ENCODE peak calls at places on chromosome 5, in ten cellular contexts. R, Q, G, T, X, M, W, Y, V and B are unnamed samples.

GRCh38 chr5:123976393-123977029 is 464.5 kb downstream of the CSNK1G3 start:
- DNase-seq in R (no peak), Q (no peak), G (no peak), T (no peak), X (no peak), M (no peak), W (no peak), Y (no peak), V (no peak), B (no peak)

GRCh38 chr5:38925154-38925925 is 79.5 kb downstream of the OSMR start:
- DNase-seq in R (no peak), Q (no peak), G (no peak), T (no peak), X (peak; percentile 80), M (peak; percentile 30), W (no peak), Y (no peak), V (peak; percentile 47), B (no peak)

GRCh38 chr5:138336952-138337684 is 948 bp upstream of the FAM53C start:
- DNase-seq in R (peak; percentile 88), Q (peak; percentile 68), G (no peak), T (peak; percentile 82), X (no peak), M (peak; percentile 43), W (peak; percentile 79), Y (no peak), V (peak; percentile 71), B (no peak)

GRCh38 chr5:1175801-1176472 is 25.5 kb upstream of the SLC6A19 start:
- DNase-seq in R (no peak), Q (no peak), G (no peak), T (no peak), X (no peak), M (no peak), W (no peak), Y (no peak), V (no peak), B (no peak)

GRCh38 chr5:150645070-150645700 is 4.7 kb downstream of the SYNPO start:
- DNase-seq in R (no peak), Q (no peak), G (no peak), T (no peak), X (peak; percentile 97), M (peak; percentile 96), W (peak; percentile 37), Y (no peak), V (peak; percentile 85), B (no peak)

GRCh38 chr5:134708301-134708700 is 30.0 kb upstream of the CAMLG start:
- DNase-seq in R (no peak), Q (no peak), G (no peak), T (no peak), X (no peak), M (no peak), W (no peak), Y (no peak), V (no peak), B (no peak)

GRCh38 chr5:128284236-128284635 is 200.7 kb downstream of the SLC12A2 start:
- DNase-seq in R (no peak), Q (no peak), G (no peak), T (no peak), X (peak; percentile 54), M (no peak), W (no peak), Y (no peak), V (no peak), B (no peak)

GRCh38 chr5:16656561-16657191 is 39.9 kb upstream of the RETREG1 start:
- DNase-seq in R (no peak), Q (no peak), G (no peak), T (no peak), X (peak; percentile 7), M (peak; percentile 4), W (no peak), Y (no peak), V (peak; percentile 91), B (no peak)

GRCh38 chr5:144794922-144795321 is 624.2 kb downstream of the KCTD16 start:
- DNase-seq in R (no peak), Q (no peak), G (no peak), T (no peak), X (no peak), M (no peak), W (no peak), Y (no peak), V (no peak), B (no peak)

GRCh38 chr5:146071171-146071570 is 34.2 kb downstream of the PLAC8L1 start:
- DNase-seq in R (no peak), Q (no peak), G (no peak), T (no peak), X (no peak), M (no peak), W (no peak), Y (no peak), V (no peak), B (no peak)

GRCh38 chr5:154826-155225 is 36.5 kb upstream of the LRRC14B start:
- DNase-seq in R (no peak), Q (no peak), G (no peak), T (no peak), X (no peak), M (no peak), W (no peak), Y (no peak), V (no peak), B (no peak)

GRCh38 chr5:60802216-60802615 is 41.9 kb downstream of the ELOVL7 start:
- DNase-seq in R (no peak), Q (no peak), G (no peak), T (no peak), X (no peak), M (no peak), W (no peak), Y (no peak), V (no peak), B (no peak)

GRCh38 chr5:89120719-89121118 is 237.7 kb upstream of the MEF2C start:
- DNase-seq in R (no peak), Q (no peak), G (no peak), T (no peak), X (no peak), M (no peak), W (no peak), Y (no peak), V (no peak), B (no peak)

GRCh38 chr5:159448-160172 is 31.7 kb upstream of the LRRC14B start:
- DNase-seq in R (peak; percentile 59), Q (no peak), G (no peak), T (no peak), X (peak; percentile 83), M (no peak), W (no peak), Y (no peak), V (peak; percentile 27), B (no peak)

GRCh38 chr5:66516535-66516934 is 79.7 kb upstream of the MAST4 start:
- DNase-seq in R (no peak), Q (no peak), G (no peak), T (no peak), X (no peak), M (no peak), W (no peak), Y (no peak), V (no peak), B (no peak)

GRCh38 chr5:179243333-179243732 is 101.9 kb downstream of the ADAMTS2 start:
- DNase-seq in R (no peak), Q (no peak), G (no peak), T (peak; percentile 39), X (no peak), M (peak; percentile 64), W (no peak), Y (no peak), V (peak; percentile 62), B (no peak)

GRCh38 chr5:167770461-167770860 is 521.0 kb upstream of the WWC1 start:
- DNase-seq in R (no peak), Q (no peak), G (no peak), T (no peak), X (peak; percentile 89), M (peak; percentile 86), W (no peak), Y (no peak), V (no peak), B (no peak)

GRCh38 chr5:135551593-135552447 is 16.1 kb upstream of the NEUROG1 start:
- DNase-seq in R (peak; percentile 70), Q (peak; percentile 76), G (peak; percentile 35), T (peak; percentile 34), X (peak; percentile 65), M (peak; percentile 36), W (peak; percentile 84), Y (peak; percentile 68), V (peak; percentile 49), B (peak; percentile 32)

GRCh38 chr5:125411163-125412050 is 665.0 kb upstream of the ZNF608 start:
- DNase-seq in R (no peak), Q (peak; percentile 44), G (no peak), T (no peak), X (peak; percentile 63), M (no peak), W (no peak), Y (no peak), V (no peak), B (no peak)

GRCh38 chr5:120368923-120369715 is 95.0 kb upstream of the PRR16 start:
- DNase-seq in R (no peak), Q (no peak), G (no peak), T (no peak), X (no peak), M (no peak), W (no peak), Y (no peak), V (no peak), B (no peak)

GRCh38 chr5:169300468-169301385 is at the start of gene SLIT3:
- DNase-seq in R (no peak), Q (peak; percentile 35), G (no peak), T (no peak), X (peak; percentile 80), M (peak; percentile 77), W (peak; percentile 87), Y (no peak), V (peak; percentile 73), B (no peak)

GRCh38 chr5:14534773-14535172 is 46.8 kb upstream of the OTULINL start:
- DNase-seq in R (no peak), Q (no peak), G (no peak), T (no peak), X (no peak), M (no peak), W (no peak), Y (no peak), V (no peak), B (no peak)

GRCh38 chr5:26386532-26386931 is 651.9 kb downstream of the CDH9 start:
- DNase-seq in R (no peak), Q (no peak), G (no peak), T (no peak), X (no peak), M (no peak), W (no peak), Y (no peak), V (no peak), B (no peak)

GRCh38 chr5:11064763-11065450 is 303.9 kb upstream of the DAP start:
- DNase-seq in R (no peak), Q (no peak), G (no peak), T (no peak), X (no peak), M (no peak), W (no peak), Y (no peak), V (no peak), B (no peak)

GRCh38 chr5:115419794-115420585 is 123.5 kb upstream of the CCDC112 start:
- DNase-seq in R (no peak), Q (no peak), G (no peak), T (no peak), X (peak; percentile 95), M (peak; percentile 78), W (no peak), Y (no peak), V (peak; percentile 97), B (no peak)

GRCh38 chr5:124446125-124446524 is 300.3 kb downstream of the ZNF608 start:
- DNase-seq in R (no peak), Q (no peak), G (no peak), T (no peak), X (no peak), M (no peak), W (peak; percentile 17), Y (no peak), V (no peak), B (no peak)

GRCh38 chr5:181160144-181160754 is 12.9 kb downstream of the OR2V2 start:
- DNase-seq in R (no peak), Q (peak; percentile 78), G (peak; percentile 60), T (peak; percentile 49), X (peak; percentile 60), M (no peak), W (peak; percentile 52), Y (no peak), V (no peak), B (no peak)